ENCODE peak calls at places on chromosomes 2 and 18, in four cellular contexts. One of them, this sample, is unnamed.

GRCh38 chr2:156687715-156688114 is 251.5 kb downstream of the GPD2 start:
- DNase-seq in upper lobe of right lung: no peak
- DNase-seq in bronchial epithelial cell: peak
- DNase-seq in fibroblast of the conjunctiva: no peak
- DNase-seq in this sample: no peak

GRCh38 chr2:49801898-49802297 is 647.6 kb upstream of the FSHR start:
- DNase-seq in upper lobe of right lung: no peak
- DNase-seq in bronchial epithelial cell: no peak
- DNase-seq in fibroblast of the conjunctiva: no peak
- DNase-seq in this sample: no peak

GRCh38 chr2:126793885-126794613 is 104.6 kb upstream of the TEX51 start:
- DNase-seq in upper lobe of right lung: peak
- DNase-seq in bronchial epithelial cell: no peak
- DNase-seq in fibroblast of the conjunctiva: no peak
- DNase-seq in this sample: no peak

GRCh38 chr18:80178935-80179818 is 68.1 kb downstream of the PARD6G start:
- DNase-seq in upper lobe of right lung: peak
- DNase-seq in bronchial epithelial cell: peak
- DNase-seq in fibroblast of the conjunctiva: no peak
- DNase-seq in this sample: peak

GRCh38 chr18:44637210-44638051 is 43.3 kb upstream of the SETBP1 start:
- DNase-seq in upper lobe of right lung: no peak
- DNase-seq in bronchial epithelial cell: peak
- DNase-seq in fibroblast of the conjunctiva: no peak
- DNase-seq in this sample: no peak

GRCh38 chr2:174553811-174554493 is 43.7 kb downstream of the WIPF1 start:
- DNase-seq in upper lobe of right lung: no peak
- DNase-seq in bronchial epithelial cell: no peak
- DNase-seq in fibroblast of the conjunctiva: no peak
- DNase-seq in this sample: no peak

GRCh38 chr18:58205087-58205779 is 161.2 kb downstream of the NEDD4L start:
- DNase-seq in upper lobe of right lung: no peak
- DNase-seq in bronchial epithelial cell: peak
- DNase-seq in fibroblast of the conjunctiva: no peak
- DNase-seq in this sample: no peak

GRCh38 chr2:236663671-236664101 is 94.1 kb downstream of the ACKR3 start:
- DNase-seq in upper lobe of right lung: no peak
- DNase-seq in bronchial epithelial cell: peak
- DNase-seq in fibroblast of the conjunctiva: no peak
- DNase-seq in this sample: no peak

GRCh38 chr2:232889876-232890401 is 19.9 kb downstream of the SNORC start:
- DNase-seq in upper lobe of right lung: peak
- DNase-seq in bronchial epithelial cell: no peak
- DNase-seq in fibroblast of the conjunctiva: no peak
- DNase-seq in this sample: no peak

GRCh38 chr18:42341423-42341822 is 386.4 kb downstream of the PIK3C3 start:
- DNase-seq in upper lobe of right lung: no peak
- DNase-seq in bronchial epithelial cell: no peak
- DNase-seq in fibroblast of the conjunctiva: no peak
- DNase-seq in this sample: no peak

GRCh38 chr18:46946656-46947282 is 29.4 kb downstream of the KATNAL2 start:
- DNase-seq in upper lobe of right lung: peak
- DNase-seq in bronchial epithelial cell: peak
- DNase-seq in fibroblast of the conjunctiva: peak
- DNase-seq in this sample: no peak